ENCODE peak calls at places on chromosome 22, in five cellular contexts. B is MM.1S, Y is GM23248, C is OCI-LY7, G is HCT116. D is an unnamed sample.

GRCh38 chr22:48576333-48577013 is 1251.2 kb downstream of the BRD1 start:
- DNase-seq in B (no peak), C (no peak), Y (peak), G (no peak), D (peak)

GRCh38 chr22:30116362-30117117 is 36.3 kb downstream of the HORMAD2 start:
- DNase-seq in G (no peak), C (no peak), B (no peak), Y (peak), D (peak)

GRCh38 chr22:23494593-23495266 is 85.4 kb downstream of the IGLL1 start:
- DNase-seq in B (no peak), C (no peak), Y (no peak), G (no peak), D (no peak)

GRCh38 chr22:38213319-38214247 is 11.8 kb downstream of the MAFF start:
- DNase-seq in Y (no peak), B (no peak), G (no peak), C (peak), D (no peak)

GRCh38 chr22:49922484-49922883 is 4.0 kb downstream of the CRELD2 start:
- DNase-seq in Y (no peak), B (no peak), G (no peak), C (no peak), D (no peak)

GRCh38 chr22:32801436-32802290 is at the start of gene TIMP3:
- DNase-seq in Y (peak), B (no peak), G (no peak), C (no peak), D (peak)

GRCh38 chr22:30717331-30717921 is 22.8 kb downstream of the OSBP2 start:
- DNase-seq in G (peak), B (no peak), Y (peak), C (no peak), D (no peak)

GRCh38 chr22:30276041-30276440 is 9.4 kb upstream of the OSM start:
- DNase-seq in Y (no peak), C (no peak), G (no peak), B (no peak), D (no peak)

GRCh38 chr22:50731811-50732624 is 6.0 kb upstream of the ACR start:
- DNase-seq in Y (peak), G (peak), C (peak), B (peak), D (peak)

GRCh38 chr22:46908641-46909107 is 146.2 kb downstream of the TBC1D22A start:
- DNase-seq in G (no peak), Y (no peak), B (no peak), C (no peak), D (no peak)

GRCh38 chr22:46052331-46052771 is 75.4 kb upstream of the WNT7B start:
- DNase-seq in B (no peak), G (no peak), Y (peak), C (no peak), D (no peak)

GRCh38 chr22:36904260-36904659 is 9.2 kb upstream of the CSF2RB start:
- DNase-seq in C (no peak), G (no peak), B (no peak), Y (no peak), D (no peak)

GRCh38 chr22:23608583-23608982 is 23.5 kb downstream of the DRICH1 start:
- DNase-seq in Y (peak), B (no peak), G (no peak), C (no peak), D (peak)

GRCh38 chr22:30209642-30210041 is 36.9 kb downstream of the LIF start:
- DNase-seq in B (no peak), C (no peak), Y (no peak), G (no peak), D (no peak)

DNA sequence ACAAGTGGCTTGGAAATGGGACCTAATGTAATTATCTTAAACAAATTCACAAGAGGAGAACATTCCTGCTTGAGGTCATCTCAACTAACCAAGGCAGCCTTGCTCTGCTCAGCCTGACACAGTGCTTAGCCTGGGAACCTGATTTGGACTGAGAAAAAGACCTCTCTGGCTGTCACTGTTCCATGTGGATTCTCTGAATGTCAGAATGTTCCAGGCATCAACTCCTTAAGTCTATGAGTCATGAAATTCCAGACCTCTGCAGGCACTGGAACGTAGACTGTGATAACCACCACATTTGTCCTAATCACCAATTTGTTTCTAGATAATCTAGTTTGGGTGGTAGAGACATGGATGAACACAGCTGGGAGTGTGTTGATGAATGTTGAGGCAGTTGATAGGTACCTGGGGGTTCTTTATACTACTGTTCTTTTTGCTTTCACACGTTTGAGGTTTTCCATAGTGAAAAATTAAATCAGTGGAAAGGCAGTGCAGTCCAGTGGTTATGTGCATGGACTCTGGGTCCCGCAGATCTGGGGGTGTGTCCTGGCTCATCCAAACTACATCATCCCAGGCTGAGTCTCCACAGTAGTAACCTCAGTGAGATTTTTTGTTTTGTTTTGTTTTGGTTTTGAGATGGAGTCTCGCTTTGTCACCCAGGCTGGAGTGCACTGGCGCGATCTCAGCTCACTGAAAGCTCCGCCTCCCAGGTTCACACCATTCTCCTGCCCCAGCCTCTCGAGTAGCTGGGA is 269.6 kb downstream of the MN1 start:
- DNase-seq in Y (peak), C (no peak), G (no peak), B (no peak), D (peak)
- H3K27ac ChIP-seq in Y (no peak), C (no peak), G (no peak), B (no peak), D (no peak)

GRCh38 chr22:24948356-24949202 is 2.1 kb upstream of the LHFPL7 start:
- DNase-seq in C (no peak), B (no peak), G (no peak), Y (peak), D (no peak)
- H2AFZ ChIP-seq in C (no peak), B (no peak), G (no peak), Y (no peak), D (no peak)

DNA sequence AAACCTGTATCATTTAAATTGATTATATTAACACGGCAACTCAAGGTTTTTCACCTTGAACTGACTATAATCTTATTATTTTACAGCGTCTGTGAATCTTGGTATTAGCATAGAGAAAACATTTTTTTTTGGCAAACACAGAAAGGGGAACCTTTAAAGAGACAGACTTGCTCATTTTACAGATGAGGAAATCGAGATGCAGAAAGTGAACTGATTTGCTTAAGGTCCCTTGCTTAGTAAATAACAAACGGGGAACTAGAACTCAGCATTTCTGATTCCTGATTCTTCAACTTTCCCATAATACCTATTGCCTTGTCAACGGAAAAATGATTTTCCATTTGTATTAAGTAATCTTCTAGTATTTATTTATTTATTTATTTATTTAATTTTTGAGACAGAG is 33.2 kb upstream of the CECR2 start:
- DNase-seq in Y (no peak), C (no peak), B (no peak), G (no peak), D (no peak)
- TF ChIP-seq EZH2phosphoT487 in Y (no peak), C (no peak), B (no peak), G (no peak), D (no peak)

DNA sequence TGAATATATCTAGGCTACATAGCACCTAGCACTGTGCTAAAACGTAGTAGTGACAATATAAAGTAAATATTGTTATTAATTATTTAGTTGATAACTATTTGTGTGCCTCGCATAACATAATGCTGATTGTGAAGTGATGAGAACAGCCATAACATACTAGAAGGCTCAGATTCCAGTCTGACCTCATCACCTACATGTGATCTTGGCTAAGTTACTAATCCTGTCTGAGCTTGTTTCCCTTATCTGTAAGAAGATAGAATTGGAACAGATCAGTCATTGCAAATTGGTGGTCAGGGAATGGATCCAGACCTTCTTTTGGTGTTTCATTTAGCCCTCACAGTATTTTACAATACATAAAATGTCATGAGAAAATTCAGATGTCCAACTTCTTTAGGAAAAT is 103.4 kb upstream of the SEZ6L start:
- DNase-seq in C (no peak), G (no peak), Y (no peak), B (no peak), D (no peak)
- H3K27ac ChIP-seq in C (no peak), G (no peak), Y (no peak), B (no peak), D (no peak)

GRCh38 chr22:42716221-42716620 is 4.4 kb downstream of the A4GALT start:
- DNase-seq in G (no peak), B (peak), C (peak), Y (no peak), D (no peak)
- H2AFZ ChIP-seq in G (no peak), B (peak), C (no peak), Y (no peak), D (no peak)

D was measured in hepatocyte.